ENCODE peak calls at places on chromosome 15, in seven cellular contexts. F is neuronal stem cell, N is H1, O is IMR-90, Y is H9, I is trophoblast cell, G is mesenchymal stem cell. X is an unnamed sample.

GRCh38 chr15:74136584-74137543 is 6.5 kb downstream of the ISLR2 start:
- DNase-seq in I (no peak), F (no peak), Y (no peak), O (no peak), G (no peak), N (no peak), X (no peak)

GRCh38 chr15:95884276-95884675 is 446.2 kb upstream of the NR2F2 start:
- DNase-seq in F (peak), G (peak), Y (no peak), O (no peak), I (no peak), N (no peak), X (peak)

GRCh38 chr15:94229591-94230365 is 1.6 kb upstream of the MCTP2 start:
- DNase-seq in Y (no peak), N (no peak), I (peak), G (peak), F (no peak), O (no peak), X (no peak)

GRCh38 chr15:83066034-83066760 is 855 bp downstream of the BTBD1 start:
- DNase-seq in Y (no peak), F (peak), G (peak), N (no peak), O (no peak), I (no peak), X (no peak)

GRCh38 chr15:63600001-63600645 is 2.9 kb downstream of the FBXL22 start:
- DNase-seq in Y (peak), O (no peak), G (no peak), F (peak), I (no peak), N (peak), X (peak)

GRCh38 chr15:64875641-64876223 is 34.0 kb downstream of the PLEKHO2 start:
- DNase-seq in N (no peak), G (no peak), I (no peak), O (no peak), Y (no peak), F (no peak), X (no peak)

GRCh38 chr15:70192490-70192889 is 94.8 kb upstream of the TLE3 start:
- DNase-seq in I (no peak), F (no peak), G (no peak), N (no peak), Y (no peak), O (no peak), X (no peak)

GRCh38 chr15:97966924-97967620 is 6.6 kb downstream of the ARRDC4 start:
- DNase-seq in F (no peak), G (no peak), N (no peak), O (no peak), Y (no peak), I (no peak), X (no peak)

GRCh38 chr15:40878785-40879184 is 4.8 kb upstream of the RHOV start:
- DNase-seq in N (no peak), F (no peak), O (peak), G (peak), Y (no peak), I (peak), X (peak)

GRCh38 chr15:55782901-55783300 is 39.9 kb upstream of the PRTG start:
- DNase-seq in N (no peak), Y (no peak), F (no peak), I (no peak), O (no peak), G (no peak), X (no peak)

GRCh38 chr15:25733036-25733855 is 129.9 kb downstream of the ATP10A start:
- DNase-seq in I (no peak), N (no peak), G (no peak), Y (no peak), F (no peak), O (no peak), X (no peak)

GRCh38 chr15:34799149-34799824 is 3.9 kb upstream of the ACTC1 start:
- DNase-seq in I (no peak), F (no peak), O (no peak), G (peak), N (peak), Y (peak), X (peak)

GRCh38 chr15:75672646-75673425 is 25.1 kb downstream of the SNX33 start:
- DNase-seq in N (no peak), Y (no peak), O (peak), G (peak), I (peak), F (no peak), X (peak)

GRCh38 chr15:95994418-95994817 is 336.1 kb upstream of the NR2F2 start:
- DNase-seq in G (peak), F (no peak), I (no peak), O (peak), Y (no peak), N (no peak), X (peak)

GRCh38 chr15:25415217-25415616 is 23.6 kb downstream of the UBE3A start:
- DNase-seq in N (no peak), F (no peak), G (no peak), O (no peak), Y (no peak), I (no peak), X (no peak)

GRCh38 chr15:96053039-96054021 is 277.2 kb upstream of the NR2F2 start:
- DNase-seq in N (peak), F (peak), I (peak), Y (peak), O (no peak), G (peak), X (peak)

GRCh38 chr15:93321881-93322282 is 232.9 kb upstream of the RGMA start:
- DNase-seq in F (no peak), Y (no peak), N (no peak), O (no peak), G (no peak), I (peak), X (peak)

GRCh38 chr15:41812820-41813375 is 15.0 kb upstream of the JMJD7 start:
- DNase-seq in G (no peak), N (no peak), Y (no peak), F (no peak), O (no peak), I (no peak), X (no peak)

GRCh38 chr15:63372018-63372705 is 9.5 kb downstream of the CA12 start:
- DNase-seq in I (peak), N (no peak), O (peak), G (peak), Y (no peak), F (no peak), X (no peak)

GRCh38 chr15:48330855-48331795 is at the start of gene DUT:
- DNase-seq in O (peak), Y (peak), N (peak), G (peak), I (peak), F (peak), X (peak)

GRCh38 chr15:60059186-60059585 is 55.1 kb downstream of the FOXB1 start:
- DNase-seq in O (no peak), G (no peak), N (no peak), F (no peak), Y (no peak), I (no peak), X (no peak)

GRCh38 chr15:74826372-74826819 is at the start of gene CPLX3:
- DNase-seq in N (peak), O (no peak), G (peak), Y (peak), I (no peak), F (peak), X (no peak)

GRCh38 chr15:68214838-68215234 is 9.7 kb upstream of the CALML4 start:
- DNase-seq in G (no peak), N (no peak), Y (no peak), I (no peak), F (no peak), O (no peak), X (no peak)

GRCh38 chr15:33169625-33170024 is 24.9 kb downstream of the FMN1 start:
- DNase-seq in Y (no peak), O (no peak), F (no peak), N (no peak), G (no peak), I (no peak), X (no peak)

GRCh38 chr15:64911317-64912186 is at the start of gene ANKDD1A:
- DNase-seq in Y (peak), G (peak), O (peak), F (peak), I (peak), N (peak), X (peak)

GRCh38 chr15:69466733-69467132 is 14.1 kb downstream of the RPLP1 start:
- DNase-seq in G (no peak), N (no peak), O (no peak), F (no peak), I (no peak), Y (no peak), X (no peak)

GRCh38 chr15:83854314-83854713 is 200.4 kb downstream of the ADAMTSL3 start:
- DNase-seq in O (peak), G (no peak), Y (no peak), F (no peak), I (no peak), N (no peak), X (no peak)

GRCh38 chr15:66292261-66293084 is 895 bp upstream of the DIS3L start:
- DNase-seq in O (no peak), Y (no peak), N (no peak), I (no peak), F (no peak), G (no peak), X (no peak)

GRCh38 chr15:74869726-74870407 is 3.3 kb downstream of the SCAMP2 start:
- DNase-seq in Y (no peak), O (peak), N (no peak), I (no peak), F (no peak), G (peak), X (no peak)

GRCh38 chr15:78989701-78990248 is 44.9 kb upstream of the CTSH start:
- DNase-seq in I (no peak), G (no peak), Y (no peak), F (no peak), N (no peak), O (no peak), X (no peak)

GRCh38 chr15:29988689-29989088 is 94.1 kb upstream of the GOLGA8J start:
- DNase-seq in Y (no peak), I (no peak), N (no peak), F (no peak), G (no peak), O (peak), X (no peak)
- H3K18ac ChIP-seq in Y (no peak), I (no peak), N (no peak), F (no peak), G (no peak), O (no peak), X (no peak)

GRCh38 chr15:99125061-99125990 is 20.4 kb downstream of the SYNM start:
- DNase-seq in G (no peak), F (no peak), Y (no peak), I (no peak), O (no peak), N (no peak), X (no peak)
- H3K4ac ChIP-seq in G (peak), F (no peak), Y (no peak), I (peak), O (peak), N (no peak), X (no peak)

DNA sequence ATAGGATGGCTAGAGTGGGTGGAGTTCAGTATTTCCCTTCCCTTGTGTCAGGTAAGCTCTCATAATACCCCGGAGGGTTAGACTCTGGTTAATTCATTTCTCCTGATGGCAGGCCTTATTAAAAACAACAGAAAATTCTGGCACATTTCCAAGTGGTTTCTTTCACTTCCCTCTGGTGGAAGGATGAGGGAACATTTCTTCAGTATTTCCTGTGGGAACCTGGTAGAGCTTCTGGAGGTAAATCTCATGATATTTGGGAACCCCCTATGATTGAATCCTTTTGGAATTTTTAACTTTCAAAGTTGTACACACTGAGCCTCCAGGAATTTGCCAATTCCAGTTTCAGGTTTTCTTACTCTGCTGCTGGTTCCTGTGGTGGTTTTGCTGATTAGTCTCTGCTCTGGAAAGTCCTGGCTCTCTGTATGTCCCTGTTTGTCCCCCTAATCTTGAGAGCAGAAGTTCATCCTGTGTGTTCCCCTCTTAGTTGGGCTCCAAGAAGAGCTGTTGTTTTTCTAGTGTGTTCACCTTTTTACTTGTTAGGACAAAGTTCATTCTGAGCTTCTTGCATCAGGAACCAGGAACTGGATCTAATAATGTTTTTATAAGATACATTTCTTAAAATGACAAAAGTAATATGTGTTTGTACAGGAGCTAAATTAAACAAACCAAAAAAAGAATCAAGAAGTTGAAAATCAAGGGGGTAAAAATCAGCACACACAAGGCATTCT is 12.1 kb downstream of the CHRNA7 start:
- DNase-seq in Y (no peak), I (no peak), G (no peak), N (no peak), F (no peak), O (no peak), X (no peak)
- H3K18ac ChIP-seq in Y (no peak), I (no peak), G (no peak), N (no peak), F (no peak), O (no peak), X (no peak)

GRCh38 chr15:87758739-87759457 is 497.6 kb downstream of the NTRK3 start:
- DNase-seq in O (no peak), Y (no peak), I (no peak), N (no peak), F (no peak), G (no peak), X (no peak)

GRCh38 chr15:87762110-87762509 is 494.4 kb downstream of the NTRK3 start:
- DNase-seq in O (no peak), Y (no peak), I (no peak), F (no peak), N (no peak), G (peak), X (no peak)

GRCh38 chr15:87764461-87765236 is 491.9 kb downstream of the NTRK3 start:
- DNase-seq in N (no peak), G (peak), Y (no peak), I (no peak), O (peak), F (peak), X (peak)

GRCh38 chr15:87757084-87757483 is 499.5 kb downstream of the NTRK3 start:
- DNase-seq in I (no peak), G (no peak), Y (no peak), N (no peak), O (no peak), F (no peak), X (no peak)

GRCh38 chr15:87760915-87761314 is 495.6 kb downstream of the NTRK3 start:
- DNase-seq in G (no peak), O (no peak), N (no peak), F (no peak), I (no peak), Y (no peak), X (no peak)
- H3K4ac ChIP-seq in G (no peak), O (no peak), N (no peak), F (no peak), I (no peak), Y (no peak), X (no peak)

X was measured in mesendoderm.